ENCODE peak calls at places on chromosomes 2 and 18, in ten cellular contexts. U, H, A, C, K, R, W, L, V and Z are unnamed samples.

GRCh38 chr2:38751847-38752410 is 768 bp upstream of the SRSF7 start:
- DNase-seq in U (no peak), H (no peak), A (no peak), C (no peak), K (no peak), R (peak), W (no peak), L (no peak), V (peak), Z (no peak)

GRCh38 chr2:75025633-75026380 is 67.4 kb downstream of the POLE4 start:
- DNase-seq in U (no peak), H (no peak), A (no peak), C (no peak), K (no peak), R (no peak), W (no peak), L (no peak), V (peak), Z (no peak)

GRCh38 chr2:128663371-128664050 is 344.8 kb upstream of the HS6ST1 start:
- DNase-seq in U (no peak), H (no peak), A (no peak), C (no peak), K (no peak), R (no peak), W (no peak), L (no peak), V (no peak), Z (no peak)

GRCh38 chr2:237427807-237428506 is 14.0 kb upstream of the COL6A3 start:
- DNase-seq in U (no peak), H (no peak), A (no peak), C (no peak), K (no peak), R (no peak), W (peak), L (no peak), V (no peak), Z (no peak)

GRCh38 chr2:101816598-101816997 is 119.1 kb downstream of the MAP4K4 start:
- DNase-seq in U (no peak), H (no peak), A (no peak), C (no peak), K (no peak), R (no peak), W (no peak), L (no peak), V (no peak), Z (no peak)

GRCh38 chr2:53536583-53537361 is 230.8 kb upstream of the CHAC2 start:
- DNase-seq in U (no peak), H (no peak), A (no peak), C (no peak), K (no peak), R (no peak), W (no peak), L (no peak), V (no peak), Z (no peak)

GRCh38 chr2:241901018-241901380 is 31.5 kb downstream of the RTP5 start:
- DNase-seq in U (peak), H (no peak), A (no peak), C (peak), K (no peak), R (no peak), W (no peak), L (no peak), V (no peak), Z (peak)

GRCh38 chr2:30915485-30915884 is 108.2 kb upstream of the CAPN13 start:
- DNase-seq in U (peak), H (peak), A (no peak), C (peak), K (peak), R (peak), W (peak), L (no peak), V (peak), Z (no peak)

GRCh38 chr18:52723456-52724065 is 383.6 kb downstream of the DCC start:
- DNase-seq in U (no peak), H (no peak), A (no peak), C (no peak), K (no peak), R (no peak), W (no peak), L (no peak), V (no peak), Z (no peak)

GRCh38 chr2:74292752-74293151 is 50.5 kb downstream of the SLC4A5 start:
- DNase-seq in U (peak), H (no peak), A (no peak), C (no peak), K (no peak), R (no peak), W (no peak), L (no peak), V (peak), Z (no peak)

GRCh38 chr18:5104246-5104645 is 92.8 kb downstream of the AKAIN1 start:
- DNase-seq in U (no peak), H (no peak), A (no peak), C (no peak), K (no peak), R (no peak), W (no peak), L (no peak), V (no peak), Z (no peak)

GRCh38 chr18:5107990-5108389 is 89.1 kb downstream of the AKAIN1 start:
- DNase-seq in U (no peak), H (no peak), A (no peak), C (no peak), K (no peak), R (peak), W (no peak), L (no peak), V (no peak), Z (no peak)

GRCh38 chr18:5103693-5104092 is 93.4 kb downstream of the AKAIN1 start:
- DNase-seq in U (no peak), H (no peak), A (no peak), C (no peak), K (no peak), R (no peak), W (no peak), L (no peak), V (no peak), Z (no peak)

GRCh38 chr18:5103286-5103685 is 93.8 kb downstream of the AKAIN1 start:
- DNase-seq in U (no peak), H (no peak), A (no peak), C (no peak), K (no peak), R (no peak), W (no peak), L (no peak), V (no peak), Z (no peak)

DNA sequence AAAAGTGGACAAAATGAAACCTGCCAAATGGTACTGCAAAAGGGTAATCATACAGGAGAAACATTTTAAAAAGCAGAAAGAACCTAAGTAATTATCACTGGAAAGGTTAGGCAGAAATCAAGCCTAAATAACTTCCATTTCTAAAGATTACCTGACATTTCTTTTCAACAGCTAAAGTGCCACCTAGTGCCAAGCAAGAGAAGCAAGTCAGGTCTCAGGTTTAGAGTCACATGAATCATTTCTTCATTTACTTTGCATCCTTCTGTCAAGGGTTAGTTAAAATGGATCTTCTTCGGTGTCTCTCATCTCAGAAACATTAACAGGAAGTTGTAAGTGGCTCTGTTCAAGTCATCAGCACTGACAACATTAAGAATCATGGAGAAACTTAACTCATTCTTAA is 90.3 kb downstream of the AKAIN1 start:
- DNase-seq in U (no peak), H (no peak), A (no peak), C (no peak), K (no peak), R (no peak), W (no peak), L (no peak), V (no peak), Z (no peak)
- TF ChIP-seq CTCF in U (no peak), H (no peak), A (no peak), C (no peak), K (no peak), R (no peak), W (peak), L (no peak), V (no peak), Z (no peak)

GRCh38 chr2:239444626-239445625 is 44.1 kb upstream of the HDAC4 start:
- DNase-seq in U (peak), H (no peak), A (no peak), C (peak), K (no peak), R (no peak), W (no peak), L (peak), V (no peak), Z (no peak)
- TF ChIP-seq CTCF in U (no peak), H (no peak), A (no peak), C (no peak), K (no peak), R (no peak), W (no peak), L (no peak), V (no peak), Z (no peak)

DNA sequence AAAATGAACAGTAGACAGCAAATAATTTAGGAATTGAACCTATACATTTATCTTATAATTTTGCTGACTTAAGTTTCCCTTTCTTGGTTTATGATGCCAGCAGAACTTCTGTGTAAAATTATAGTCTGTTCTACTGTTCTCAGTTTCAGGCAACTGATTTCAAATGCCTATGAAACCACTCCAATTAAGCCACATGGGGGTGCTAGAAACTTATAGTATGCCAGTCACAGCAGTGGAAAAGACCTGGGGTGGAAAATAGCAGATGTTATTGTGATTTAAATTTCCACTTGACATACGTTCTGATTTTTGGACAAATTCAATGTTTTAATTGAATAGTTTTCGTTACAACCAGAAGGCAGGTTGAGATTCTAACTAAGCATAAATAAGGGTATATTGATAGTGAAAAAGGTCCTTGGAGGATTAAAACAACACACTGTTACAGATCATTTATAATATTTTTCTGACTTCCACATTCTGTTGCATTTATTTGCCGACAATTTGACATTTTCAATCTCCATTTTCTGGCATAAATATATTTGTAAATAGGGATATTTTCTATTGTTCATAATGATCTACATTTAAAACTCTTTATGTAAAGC is 61.4 kb downstream of the CPS1 start:
- DNase-seq in U (no peak), H (no peak), A (no peak), C (no peak), K (no peak), R (peak), W (peak), L (peak), V (peak), Z (no peak)
- TF ChIP-seq CTCF in U (no peak), H (peak), A (peak), C (peak), K (peak), R (peak), W (peak), L (peak), V (peak), Z (no peak)

GRCh38 chr2:47313728-47314127 is 89.2 kb upstream of the MSH2 start:
- DNase-seq in U (no peak), H (no peak), A (no peak), C (no peak), K (no peak), R (no peak), W (no peak), L (no peak), V (no peak), Z (no peak)
- TF ChIP-seq CTCF in U (no peak), H (no peak), A (peak), C (no peak), K (no peak), R (no peak), W (no peak), L (no peak), V (peak), Z (no peak)

GRCh38 chr18:76657428-76657827 is 162.4 kb upstream of the ZNF516 start:
- DNase-seq in U (no peak), H (no peak), A (no peak), C (no peak), K (no peak), R (no peak), W (no peak), L (no peak), V (no peak), Z (no peak)

GRCh38 chr18:76656925-76657324 is 161.9 kb upstream of the ZNF516 start:
- DNase-seq in U (no peak), H (no peak), A (no peak), C (no peak), K (no peak), R (no peak), W (no peak), L (no peak), V (no peak), Z (no peak)

GRCh38 chr18:76660571-76661192 is 161.7 kb upstream of the ZNF236 start:
- DNase-seq in U (no peak), H (no peak), A (no peak), C (no peak), K (no peak), R (no peak), W (no peak), L (no peak), V (no peak), Z (no peak)

GRCh38 chr18:76657911-76658475 is 163.0 kb upstream of the ZNF516 start:
- DNase-seq in U (no peak), H (no peak), A (no peak), C (no peak), K (no peak), R (no peak), W (peak), L (no peak), V (no peak), Z (no peak)

GRCh38 chr18:76658627-76659026 is 163.6 kb upstream of the ZNF516 start:
- DNase-seq in U (no peak), H (no peak), A (no peak), C (no peak), K (no peak), R (peak), W (peak), L (no peak), V (no peak), Z (no peak)
- TF ChIP-seq CTCF in U (no peak), H (no peak), A (peak), C (no peak), K (peak), R (peak), W (peak), L (peak), V (peak), Z (no peak)

GRCh38 chr18:26164571-26164970 is 30.9 kb downstream of the PSMA8 start:
- DNase-seq in U (no peak), H (no peak), A (no peak), C (no peak), K (no peak), R (no peak), W (no peak), L (no peak), V (no peak), Z (no peak)

GRCh38 chr18:26157326-26157725 is 23.7 kb downstream of the PSMA8 start:
- DNase-seq in U (no peak), H (no peak), A (no peak), C (no peak), K (no peak), R (no peak), W (no peak), L (no peak), V (no peak), Z (no peak)

DNA sequence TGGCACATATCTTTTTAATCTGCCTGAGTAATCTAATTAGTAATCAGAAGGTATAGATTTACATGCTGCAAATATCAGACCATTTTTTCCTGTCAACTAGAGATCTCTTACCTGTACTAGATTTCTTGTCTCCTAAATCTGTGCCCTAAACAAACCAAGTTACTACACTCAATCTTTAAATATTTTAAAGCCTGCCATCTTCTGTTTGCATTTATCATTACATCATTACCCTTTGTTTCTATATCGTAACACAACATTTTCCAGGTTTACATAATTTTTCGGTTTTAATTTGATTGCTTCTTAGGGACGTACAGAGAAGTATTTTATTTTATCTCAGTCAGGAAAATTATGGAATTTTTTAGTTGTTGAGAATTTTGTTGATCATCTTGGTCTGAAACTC is 25.7 kb downstream of the PSMA8 start:
- DNase-seq in U (no peak), H (no peak), A (no peak), C (no peak), K (no peak), R (no peak), W (no peak), L (peak), V (no peak), Z (no peak)
- TF ChIP-seq CTCF in U (no peak), H (no peak), A (no peak), C (no peak), K (peak), R (peak), W (peak), L (no peak), V (no peak), Z (no peak)

GRCh38 chr2:62297642-62298010 is 101.7 kb downstream of the B3GNT2 start:
- DNase-seq in U (peak), H (no peak), A (no peak), C (no peak), K (no peak), R (peak), W (peak), L (no peak), V (no peak), Z (no peak)
- TF ChIP-seq CTCF in U (no peak), H (no peak), A (peak), C (peak), K (no peak), R (peak), W (peak), L (peak), V (peak), Z (no peak)

GRCh38 chr2:151947524-151948165 is 119.4 kb upstream of the ARL5A start:
- DNase-seq in U (peak), H (no peak), A (no peak), C (peak), K (no peak), R (no peak), W (peak), L (peak), V (peak), Z (no peak)
- TF ChIP-seq CTCF in U (no peak), H (no peak), A (no peak), C (no peak), K (peak), R (no peak), W (no peak), L (no peak), V (no peak), Z (no peak)

GRCh38 chr2:167957662-167958061 is 289.7 kb downstream of the STK39 start:
- DNase-seq in U (no peak), H (no peak), A (no peak), C (no peak), K (no peak), R (no peak), W (no peak), L (no peak), V (no peak), Z (no peak)
- TF ChIP-seq CTCF in U (no peak), H (no peak), A (no peak), C (no peak), K (no peak), R (no peak), W (no peak), L (no peak), V (no peak), Z (no peak)

DNA sequence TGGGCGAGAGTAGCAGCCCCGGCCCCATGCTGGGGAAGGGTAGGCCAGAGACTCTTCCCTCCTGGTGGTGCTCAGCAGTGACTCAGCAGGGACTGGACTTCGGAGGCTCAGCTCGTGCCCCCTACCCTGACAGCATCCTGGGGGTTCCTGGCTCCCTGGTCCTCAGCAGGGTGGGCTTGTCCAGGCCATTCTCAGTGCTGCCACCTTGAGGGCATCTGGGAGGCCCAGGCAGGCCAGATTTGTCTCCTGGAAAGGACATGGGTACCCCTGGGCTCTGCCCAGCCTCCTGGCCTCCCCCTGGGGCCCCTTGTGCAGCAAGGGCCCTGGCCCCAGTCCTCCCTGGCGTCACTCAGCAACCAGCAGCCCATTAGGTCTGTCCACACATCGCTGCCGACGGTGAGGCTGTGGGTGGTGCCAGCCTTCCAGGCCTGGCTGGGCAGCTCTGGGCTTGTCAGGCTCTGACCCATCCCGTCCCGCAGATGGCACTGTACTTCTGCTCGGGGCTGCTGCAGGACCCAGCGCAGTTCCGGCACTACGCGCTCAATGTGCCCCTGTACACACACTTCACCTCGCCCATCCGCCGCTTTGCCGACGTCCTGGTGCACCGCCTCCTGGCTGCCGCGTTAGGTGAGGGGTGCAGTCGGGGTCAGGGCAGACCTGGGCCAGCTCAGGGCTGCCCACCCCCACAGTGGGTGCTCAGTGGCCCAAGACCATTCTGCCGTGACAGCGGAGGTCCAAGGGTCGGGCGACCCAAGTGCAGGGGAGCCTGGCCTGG is 45.0 kb upstream of the ALPP start:
- DNase-seq in U (peak), H (peak), A (no peak), C (peak), K (no peak), R (no peak), W (no peak), L (no peak), V (no peak), Z (no peak)
- TF ChIP-seq CTCF in U (no peak), H (no peak), A (peak), C (peak), K (no peak), R (peak), W (peak), L (peak), V (peak), Z (no peak)